ENCODE peak calls at places on chromosomes 3 and 15, in four cellular contexts. One of them, this sample, is unnamed.

GRCh38 chr3:98744283-98744682 is 18.9 kb upstream of the ST3GAL6 start:
- DNase-seq in GM10248: no peak
- DNase-seq in ovary: no peak
- DNase-seq in GM20000: no peak
- DNase-seq in this sample: no peak

GRCh38 chr3:113140876-113141275 is 70.5 kb upstream of the BOC start:
- DNase-seq in GM10248: peak
- DNase-seq in ovary: no peak
- DNase-seq in GM20000: no peak
- DNase-seq in this sample: no peak

GRCh38 chr3:73026702-73027101 is 30.1 kb downstream of the PPP4R2 start:
- DNase-seq in GM10248: no peak
- DNase-seq in ovary: no peak
- DNase-seq in GM20000: no peak
- DNase-seq in this sample: no peak

GRCh38 chr3:53750253-53751210 is 95.7 kb downstream of the CHDH start:
- DNase-seq in GM10248: peak
- DNase-seq in ovary: no peak
- DNase-seq in GM20000: peak
- DNase-seq in this sample: no peak

GRCh38 chr3:182214406-182214805 is 502.7 kb downstream of the SOX2 start:
- DNase-seq in GM10248: no peak
- DNase-seq in ovary: no peak
- DNase-seq in GM20000: no peak
- DNase-seq in this sample: no peak

GRCh38 chr15:89361451-89362202 is 27.0 kb upstream of the POLG start:
- DNase-seq in GM10248: peak
- DNase-seq in ovary: peak
- DNase-seq in GM20000: peak
- DNase-seq in this sample: peak

GRCh38 chr3:136327671-136328070 is 77.5 kb downstream of the PCCB start:
- DNase-seq in GM10248: no peak
- DNase-seq in ovary: no peak
- DNase-seq in GM20000: no peak
- DNase-seq in this sample: no peak

GRCh38 chr15:74954515-74954914 is 2.1 kb downstream of the RPP25 start:
- DNase-seq in GM10248: no peak
- DNase-seq in ovary: peak
- DNase-seq in GM20000: no peak
- DNase-seq in this sample: no peak

GRCh38 chr3:163450684-163451083 is 1627.6 kb downstream of the SI start:
- DNase-seq in GM10248: no peak
- DNase-seq in ovary: no peak
- DNase-seq in GM20000: no peak
- DNase-seq in this sample: no peak

GRCh38 chr3:77303943-77304778 is 264.3 kb downstream of the ROBO2 start:
- DNase-seq in GM10248: no peak
- DNase-seq in ovary: no peak
- DNase-seq in GM20000: no peak
- DNase-seq in this sample: no peak

GRCh38 chr15:55343168-55343567 is 24.1 kb downstream of the PIGB start:
- DNase-seq in GM10248: no peak
- DNase-seq in ovary: no peak
- DNase-seq in GM20000: no peak
- DNase-seq in this sample: no peak

GRCh38 chr3:195153121-195153520 is 117.8 kb downstream of the XXYLT1 start:
- DNase-seq in GM10248: no peak
- DNase-seq in ovary: no peak
- DNase-seq in GM20000: no peak
- DNase-seq in this sample: no peak

GRCh38 chr3:141878812-141879211 is 2.4 kb downstream of the ATP1B3 start:
- DNase-seq in GM10248: no peak
- DNase-seq in ovary: no peak
- DNase-seq in GM20000: no peak
- DNase-seq in this sample: peak

GRCh38 chr15:80568298-80568697 is 126.8 kb upstream of the ABHD17C start:
- DNase-seq in GM10248: no peak
- DNase-seq in ovary: no peak
- DNase-seq in GM20000: no peak
- DNase-seq in this sample: no peak

GRCh38 chr15:60933914-60934885 is 294.9 kb downstream of the RORA start:
- DNase-seq in GM10248: no peak
- DNase-seq in ovary: no peak
- DNase-seq in GM20000: no peak
- DNase-seq in this sample: peak

GRCh38 chr15:60928987-60929386 is 300.1 kb downstream of the RORA start:
- DNase-seq in GM10248: no peak
- DNase-seq in ovary: no peak
- DNase-seq in GM20000: no peak
- DNase-seq in this sample: no peak

GRCh38 chr15:60935130-60935529 is 294.0 kb downstream of the RORA start:
- DNase-seq in GM10248: no peak
- DNase-seq in ovary: no peak
- DNase-seq in GM20000: no peak
- DNase-seq in this sample: no peak

GRCh38 chr15:60936186-60936585 is 292.9 kb downstream of the RORA start:
- DNase-seq in GM10248: no peak
- DNase-seq in ovary: no peak
- DNase-seq in GM20000: no peak
- DNase-seq in this sample: no peak

GRCh38 chr15:60932051-60932915 is 296.8 kb downstream of the RORA start:
- DNase-seq in GM10248: no peak
- DNase-seq in ovary: no peak
- DNase-seq in GM20000: no peak
- DNase-seq in this sample: peak
- TF ChIP-seq CTCF in GM10248: peak
- TF ChIP-seq CTCF in ovary: no peak
- TF ChIP-seq CTCF in GM20000: no peak
- TF ChIP-seq CTCF in this sample: no peak

DNA sequence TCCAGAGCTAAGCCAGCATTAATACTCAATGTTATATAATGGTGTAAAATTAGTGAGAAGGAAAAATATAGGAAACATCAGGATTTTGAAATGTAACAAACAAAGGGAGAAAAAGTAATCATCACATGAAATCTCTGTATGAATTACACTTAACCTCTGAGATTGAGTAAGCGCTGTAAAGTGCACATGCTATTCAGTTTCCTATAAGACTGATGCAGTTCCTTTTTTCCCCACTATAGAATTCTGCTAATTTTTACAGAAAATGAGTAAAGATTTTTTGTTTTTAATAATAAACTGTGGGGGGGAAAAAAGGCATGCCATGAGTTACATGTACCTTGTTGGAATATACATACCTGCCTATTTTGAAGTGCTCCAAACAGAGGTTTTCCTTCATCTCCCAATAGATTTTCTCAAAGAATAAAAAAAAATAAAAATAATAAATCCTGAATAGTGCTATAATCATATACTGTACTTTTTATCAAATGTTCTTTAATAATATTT is 64.0 kb upstream of the TTBK2 start:
- DNase-seq in GM10248: no peak
- DNase-seq in ovary: no peak
- DNase-seq in GM20000: no peak
- DNase-seq in this sample: no peak
- TF ChIP-seq CTCF in GM10248: no peak
- TF ChIP-seq CTCF in ovary: no peak
- TF ChIP-seq CTCF in GM20000: no peak
- TF ChIP-seq CTCF in this sample: no peak

GRCh38 chr3:62665627-62666433 is 209.4 kb downstream of the CADPS start:
- DNase-seq in GM10248: peak
- DNase-seq in ovary: peak
- DNase-seq in GM20000: peak
- DNase-seq in this sample: peak
- TF ChIP-seq CTCF in GM10248: peak
- TF ChIP-seq CTCF in ovary: no peak
- TF ChIP-seq CTCF in GM20000: peak
- TF ChIP-seq CTCF in this sample: peak

GRCh38 chr3:40901298-40901697 is 298.0 kb upstream of the CTNNB1 start:
- DNase-seq in GM10248: no peak
- DNase-seq in ovary: no peak
- DNase-seq in GM20000: no peak
- DNase-seq in this sample: no peak
- TF ChIP-seq CTCF in GM10248: no peak
- TF ChIP-seq CTCF in ovary: no peak
- TF ChIP-seq CTCF in GM20000: no peak
- TF ChIP-seq CTCF in this sample: no peak

DNA sequence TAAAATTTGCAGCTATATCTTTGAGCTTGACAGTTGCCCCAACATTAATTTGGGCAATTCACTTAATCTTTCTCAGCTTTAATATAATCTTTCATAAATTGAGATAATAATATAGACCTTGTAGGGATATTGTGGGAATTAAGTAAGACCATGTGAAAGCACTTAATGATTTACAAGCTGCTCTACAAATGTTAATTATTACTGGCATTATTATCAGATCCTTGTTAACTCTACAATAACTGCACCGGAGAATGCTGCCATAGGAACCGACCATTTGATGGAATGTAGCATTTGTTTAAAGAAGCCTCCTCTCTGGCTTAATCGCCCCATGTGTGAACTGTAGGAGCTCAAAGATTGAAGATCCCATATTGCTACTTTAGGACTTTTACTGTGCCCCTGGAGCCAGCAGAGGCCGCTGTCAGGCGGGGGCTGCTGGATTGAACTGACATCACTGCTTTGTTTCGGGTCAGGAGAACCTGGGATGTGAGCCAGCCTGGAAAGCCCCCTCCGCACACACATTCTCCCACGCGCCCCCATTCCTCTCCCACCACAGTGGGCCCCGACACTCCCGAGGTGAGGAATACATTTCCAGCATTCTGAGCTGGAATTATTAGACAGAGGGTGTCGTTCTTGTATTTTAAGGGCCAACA is 154.2 kb upstream of the TNIK start:
- DNase-seq in GM10248: peak
- DNase-seq in ovary: peak
- DNase-seq in GM20000: peak
- DNase-seq in this sample: peak
- TF ChIP-seq CTCF in GM10248: peak
- TF ChIP-seq CTCF in ovary: no peak
- TF ChIP-seq CTCF in GM20000: peak
- TF ChIP-seq CTCF in this sample: peak

GRCh38 chr15:77039817-77040216 is 31.1 kb downstream of the TSPAN3 start:
- DNase-seq in GM10248: no peak
- DNase-seq in ovary: no peak
- DNase-seq in GM20000: no peak
- DNase-seq in this sample: no peak
- TF ChIP-seq CTCF in GM10248: no peak
- TF ChIP-seq CTCF in ovary: no peak
- TF ChIP-seq CTCF in GM20000: no peak
- TF ChIP-seq CTCF in this sample: no peak

DNA sequence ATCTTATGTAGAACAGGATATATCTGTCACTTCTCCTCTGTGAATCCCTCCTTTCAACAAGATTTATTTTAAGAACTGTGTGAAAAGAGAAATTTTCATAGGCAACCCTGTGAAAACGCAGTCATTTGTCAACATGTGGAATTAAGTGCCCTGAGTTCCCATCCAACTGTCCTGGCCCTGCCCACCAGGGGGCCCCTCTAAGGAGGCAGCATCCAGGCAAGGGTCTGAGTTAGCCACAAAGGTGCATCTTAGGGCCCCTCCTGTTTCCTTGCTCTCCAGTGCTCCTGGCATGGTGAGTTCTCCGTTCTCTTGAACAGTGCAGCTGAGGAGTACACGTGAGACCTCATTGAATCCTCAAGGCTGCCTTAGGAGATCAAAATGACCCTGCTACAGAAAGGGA is 76.7 kb upstream of the CHRNA7 start:
- DNase-seq in GM10248: no peak
- DNase-seq in ovary: no peak
- DNase-seq in GM20000: no peak
- DNase-seq in this sample: no peak
- TF ChIP-seq CTCF in GM10248: no peak
- TF ChIP-seq CTCF in ovary: no peak
- TF ChIP-seq CTCF in GM20000: no peak
- TF ChIP-seq CTCF in this sample: no peak

GRCh38 chr3:120487079-120487693 is 36.4 kb upstream of the FSTL1 start:
- DNase-seq in GM10248: no peak
- DNase-seq in ovary: peak
- DNase-seq in GM20000: no peak
- DNase-seq in this sample: no peak
- TF ChIP-seq CTCF in GM10248: no peak
- TF ChIP-seq CTCF in ovary: no peak
- TF ChIP-seq CTCF in GM20000: no peak
- TF ChIP-seq CTCF in this sample: no peak

GRCh38 chr3:49671291-49672288 is 2.6 kb upstream of the APEH start:
- DNase-seq in GM10248: peak
- DNase-seq in ovary: peak
- DNase-seq in GM20000: peak
- DNase-seq in this sample: peak
- TF ChIP-seq CTCF in GM10248: peak
- TF ChIP-seq CTCF in ovary: no peak
- TF ChIP-seq CTCF in GM20000: peak
- TF ChIP-seq CTCF in this sample: peak